ENCODE peak calls at places on chromosomes 5 and 9, in nine cellular contexts. Q is AG04450, A is epithelial cell of esophagus, N is lower lobe of right lung, L is astrocyte of the spinal cord, O is tibial nerve, J is stomach, M is heart right ventricle, E is cardiac fibroblast. X is an unnamed sample.

GRCh38 chr5:33939863-33940262 is 3.7 kb downstream of the RXFP3 start:
- DNase-seq in L (no peak), A (peak; percentile 29), E (peak; percentile 51), M (no peak), Q (no peak), N (no peak), J (no peak), O (no peak), X (no peak)

GRCh38 chr9:123246534-123246933 is 21.9 kb downstream of the STRBP start:
- DNase-seq in J (no peak), Q (no peak), A (no peak), M (no peak), E (peak; percentile 21), O (no peak), L (peak; percentile 33), N (no peak), X (no peak)

GRCh38 chr9:87372401-87372851 is 125.2 kb upstream of the DAPK1 start:
- DNase-seq in M (no peak), O (no peak), J (no peak), A (no peak), L (no peak), N (no peak), E (no peak), Q (no peak), X (no peak)

GRCh38 chr5:150167163-150167798 is 703 bp downstream of the CDX1 start:
- DNase-seq in Q (no peak), A (no peak), L (no peak), E (no peak), M (no peak), J (no peak), N (no peak), O (no peak), X (no peak)

GRCh38 chr9:86945868-86946711 is 1.2 kb downstream of the GAS1 start:
- DNase-seq in J (peak; percentile 66), N (peak; percentile 68), Q (no peak), M (peak; percentile 74), L (peak; percentile 65), A (peak; percentile 84), O (peak; percentile 43), E (peak; percentile 69), X (peak; percentile 73)

GRCh38 chr5:150113047-150113744 is 26.8 kb upstream of the CSF1R start:
- DNase-seq in O (peak; percentile 12), A (peak; percentile 75), J (peak; percentile 25), E (no peak), L (no peak), N (peak; percentile 51), M (no peak), Q (no peak), X (peak; percentile 47)

GRCh38 chr9:27560457-27560856 is 12.8 kb downstream of the C9orf72 start:
- DNase-seq in A (no peak), J (no peak), O (no peak), M (no peak), Q (no peak), N (no peak), E (no peak), L (no peak), X (no peak)

GRCh38 chr9:100838857-100839256 is 189.7 kb upstream of the PLPPR1 start:
- DNase-seq in Q (no peak), N (no peak), E (no peak), L (no peak), O (no peak), A (no peak), M (no peak), J (no peak), X (no peak)

GRCh38 chr9:126605792-126606482 is 7.8 kb upstream of the LMX1B start:
- DNase-seq in E (no peak), M (no peak), L (no peak), Q (no peak), O (no peak), J (no peak), A (peak; percentile 47), N (no peak), X (no peak)

GRCh38 chr5:38258037-38258318 is 381 bp upstream of the EGFLAM start:
- DNase-seq in O (no peak), A (no peak), E (no peak), Q (no peak), L (no peak), N (no peak), J (no peak), M (no peak), X (no peak)

GRCh38 chr5:38253759-38254158 is 4.6 kb upstream of the EGFLAM start:
- DNase-seq in E (no peak), M (no peak), A (no peak), O (no peak), L (no peak), Q (no peak), N (no peak), J (no peak), X (no peak)

GRCh38 chr5:38258319-38259061 is at the start of gene EGFLAM:
- DNase-seq in Q (no peak), J (no peak), L (peak; percentile 9), M (peak; percentile 52), O (no peak), N (no peak), A (peak; percentile 11), E (no peak), X (peak; percentile 17)

GRCh38 chr5:38259062-38259857 is 901 bp downstream of the EGFLAM start:
- DNase-seq in L (no peak), M (no peak), A (no peak), O (no peak), N (no peak), J (no peak), E (no peak), Q (no peak), X (no peak)

GRCh38 chr5:38257236-38258036 is 923 bp upstream of the EGFLAM start:
- DNase-seq in Q (no peak), J (no peak), A (no peak), E (no peak), N (no peak), M (no peak), L (no peak), O (no peak), X (no peak)
- H3K4me3 ChIP-seq in Q (no peak overlapping the region), J (peak overlapping the region; percentile 52), A (no peak overlapping the region), E (no peak overlapping the region), N (peak overlapping the region; percentile 45), M (peak overlapping the region; percentile 48), L (no peak overlapping the region), O (peak overlapping the region; percentile 29), X (no peak overlapping the region)

GRCh38 chr5:115542076-115542475 is 2.5 kb downstream of the FEM1C start:
- DNase-seq in E (peak; percentile 22), M (no peak), J (no peak), Q (no peak), O (no peak), L (no peak), N (no peak), A (no peak), X (no peak)
- H3K4me3 ChIP-seq in E (peak overlapping the region; percentile 59), M (peak overlapping the region; percentile 95), J (peak overlapping the region; percentile 85), Q (peak overlapping the region; percentile 83), O (peak overlapping the region; percentile 89), L (peak overlapping the region; percentile 85), N (peak overlapping the region; percentile 78), A (peak overlapping the region; percentile 80), X (peak overlapping the region; percentile 6)

DNA sequence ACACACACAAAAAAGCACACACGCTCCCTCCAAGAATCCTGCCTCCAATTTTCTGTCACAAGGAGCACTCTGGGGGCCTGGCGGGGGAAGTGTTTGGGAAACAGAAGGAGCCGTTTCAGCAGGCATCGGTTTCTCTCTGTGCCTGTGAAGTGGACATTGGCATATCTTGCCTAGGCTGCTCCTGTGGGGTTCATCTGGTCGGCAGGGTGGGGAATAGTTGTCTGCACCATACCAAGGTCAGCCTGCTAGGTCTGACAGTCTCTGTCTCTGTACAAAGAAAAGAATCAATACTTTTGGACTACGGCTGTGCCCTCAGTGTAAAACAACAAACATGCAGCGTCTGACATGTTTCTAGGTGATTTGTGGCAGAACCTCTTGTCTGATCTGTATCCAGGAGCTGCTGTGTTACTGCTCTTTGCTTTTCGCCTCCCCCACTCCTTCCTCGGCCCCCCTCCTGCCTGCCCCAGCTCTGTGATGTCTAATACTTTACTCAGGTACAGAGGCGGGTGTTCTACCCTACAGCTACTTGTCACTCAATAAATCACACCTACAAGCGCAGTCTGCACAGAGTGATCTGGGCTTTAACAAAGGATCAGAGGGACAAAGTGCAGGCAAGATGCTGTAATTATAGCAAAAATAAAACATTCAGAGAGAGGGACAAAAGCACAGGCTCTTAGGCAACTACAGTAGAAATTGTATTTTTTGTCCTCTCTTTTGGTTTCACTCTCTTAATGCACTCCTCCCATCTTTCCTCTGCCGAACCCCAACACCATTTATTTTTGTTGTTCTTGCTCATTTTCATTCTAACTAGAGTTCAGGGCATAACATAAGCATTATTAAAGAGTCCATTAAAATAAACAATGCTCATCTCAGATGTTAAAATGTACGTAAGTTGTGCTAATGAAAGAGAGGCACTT is 216.7 kb downstream of the BNC2 start:
- DNase-seq in O (no peak), M (no peak), E (peak; percentile 35), L (no peak), Q (no peak), N (no peak), J (no peak), A (no peak), X (peak; percentile 56)
- H3K4me3 ChIP-seq in O (no peak overlapping the region), M (peak overlapping the region; percentile 3), E (peak overlapping the region; percentile 38), L (no peak overlapping the region), Q (peak overlapping the region; percentile 51), N (peak overlapping the region; percentile 35), J (peak overlapping the region; percentile 24), A (no peak overlapping the region), X (no peak overlapping the region)

DNA sequence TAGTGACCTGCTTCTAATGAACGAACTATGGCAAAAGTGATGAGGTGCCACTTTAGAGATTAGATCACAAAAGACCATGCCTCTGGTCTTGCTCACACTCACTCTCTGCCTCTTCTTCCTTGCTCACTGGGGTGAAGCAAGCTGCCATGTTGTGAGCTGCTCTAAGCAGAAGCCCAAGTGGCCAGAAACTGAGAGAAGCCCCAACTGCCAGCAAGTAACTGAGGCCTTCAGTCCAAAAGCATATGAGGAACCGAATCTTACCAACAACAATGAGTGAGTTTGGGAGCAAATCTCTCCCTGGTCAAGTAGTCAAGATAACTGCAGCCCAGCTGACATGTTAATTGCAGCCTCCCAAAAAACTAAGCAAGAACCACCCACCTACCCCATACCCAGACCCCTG is 126.0 kb upstream of the ACO1 start:
- DNase-seq in E (no peak), J (no peak), O (no peak), M (no peak), N (no peak), A (no peak), Q (no peak), L (no peak), X (no peak)
- H3K4me3 ChIP-seq in E (no peak overlapping the region), J (no peak overlapping the region), O (no peak overlapping the region), M (no peak overlapping the region), N (no peak overlapping the region), A (no peak overlapping the region), Q (no peak overlapping the region), L (no peak overlapping the region), X (no peak overlapping the region)

GRCh38 chr5:140855772-140856674 is at the start of gene PCDHA10:
- DNase-seq in E (peak; percentile 35), L (peak; percentile 5), M (no peak), A (no peak), N (no peak), J (no peak), Q (no peak), O (no peak), X (no peak)
- H3K4me3 ChIP-seq in E (no peak within 1 kb of the TSS), L (no peak within 1 kb of the TSS), M (no peak within 1 kb of the TSS), A (no peak within 1 kb of the TSS), N (peak within 1 kb of the TSS; percentile 32), J (peak within 1 kb of the TSS; percentile 18), Q (no peak within 1 kb of the TSS), O (peak within 1 kb of the TSS; percentile 20), X (no peak within 1 kb of the TSS)

X was measured in adrenal gland.